ENCODE peak calls at places on chromosome 12, in seven cellular contexts. One of them, this sample, is unnamed.

GRCh38 chr12:6167327-6168280 is 32.6 kb upstream of the CD9 start:
- DNase-seq in mesenchymal stem cell: peak; percentile 99
- DNase-seq in trophoblast cell: peak; percentile 98
- DNase-seq in neuronal stem cell: no peak
- DNase-seq in H1: no peak
- DNase-seq in mesendoderm: no peak
- DNase-seq in H9: no peak
- DNase-seq in this sample: peak; percentile 99

GRCh38 chr12:109734219-109735000 is 20.8 kb downstream of the FAM222A start:
- DNase-seq in neuronal stem cell: no peak
- DNase-seq in H1: peak; percentile 63
- DNase-seq in mesenchymal stem cell: peak; percentile 52
- DNase-seq in H9: peak; percentile 90
- DNase-seq in mesendoderm: peak; percentile 94
- DNase-seq in trophoblast cell: no peak
- DNase-seq in this sample: peak; percentile 1

GRCh38 chr12:114666746-114667668 is 17.0 kb downstream of the TBX3 start:
- DNase-seq in mesendoderm: no peak
- DNase-seq in trophoblast cell: no peak
- DNase-seq in neuronal stem cell: no peak
- DNase-seq in mesenchymal stem cell: peak; percentile 42
- DNase-seq in H9: peak; percentile 63
- DNase-seq in H1: peak; percentile 72
- DNase-seq in this sample: no peak

GRCh38 chr12:27814851-27815591 is 35.0 kb upstream of the MANSC4 start:
- DNase-seq in mesenchymal stem cell: peak; percentile 8
- DNase-seq in H9: no peak
- DNase-seq in trophoblast cell: no peak
- DNase-seq in H1: no peak
- DNase-seq in mesendoderm: peak; percentile 16
- DNase-seq in neuronal stem cell: no peak
- DNase-seq in this sample: peak; percentile 21

GRCh38 chr12:114733919-114734318 is 49.9 kb upstream of the TBX3 start:
- DNase-seq in neuronal stem cell: no peak
- DNase-seq in mesendoderm: no peak
- DNase-seq in H1: no peak
- DNase-seq in trophoblast cell: no peak
- DNase-seq in mesenchymal stem cell: no peak
- DNase-seq in H9: no peak
- DNase-seq in this sample: no peak

GRCh38 chr12:120529641-120530314 is 820 bp upstream of the COQ5 start:
- DNase-seq in mesenchymal stem cell: peak; percentile 33
- DNase-seq in H1: no peak
- DNase-seq in neuronal stem cell: peak; percentile 11
- DNase-seq in mesendoderm: peak; percentile 82
- DNase-seq in H9: peak; percentile 42
- DNase-seq in trophoblast cell: peak; percentile 80
- DNase-seq in this sample: peak; percentile 33

GRCh38 chr12:55847603-55848329 is 5.0 kb upstream of the MMP19 start:
- DNase-seq in H9: no peak
- DNase-seq in neuronal stem cell: no peak
- DNase-seq in mesenchymal stem cell: peak; percentile 100
- DNase-seq in H1: no peak
- DNase-seq in mesendoderm: no peak
- DNase-seq in trophoblast cell: peak; percentile 94
- DNase-seq in this sample: peak; percentile 100

GRCh38 chr12:15837141-15837781 is 44.9 kb upstream of the STRAP start:
- DNase-seq in H9: no peak
- DNase-seq in mesenchymal stem cell: peak; percentile 45
- DNase-seq in trophoblast cell: no peak
- DNase-seq in H1: no peak
- DNase-seq in neuronal stem cell: no peak
- DNase-seq in mesendoderm: no peak
- DNase-seq in this sample: peak; percentile 66

GRCh38 chr12:105523164-105524057 is 192.9 kb downstream of the C12orf75 start:
- DNase-seq in mesendoderm: no peak
- DNase-seq in trophoblast cell: peak; percentile 52
- DNase-seq in mesenchymal stem cell: peak; percentile 73
- DNase-seq in neuronal stem cell: peak; percentile 18
- DNase-seq in H1: no peak
- DNase-seq in H9: no peak
- DNase-seq in this sample: peak; percentile 86

GRCh38 chr12:126069549-126070165 is 1004.4 kb downstream of the AACS start:
- DNase-seq in H9: peak; percentile 78
- DNase-seq in mesenchymal stem cell: peak; percentile 26
- DNase-seq in neuronal stem cell: peak; percentile 76
- DNase-seq in mesendoderm: peak; percentile 82
- DNase-seq in trophoblast cell: peak; percentile 86
- DNase-seq in H1: peak; percentile 90
- DNase-seq in this sample: peak; percentile 13

GRCh38 chr12:49962861-49963765 is 1.4 kb downstream of the AQP5 start:
- DNase-seq in trophoblast cell: no peak
- DNase-seq in neuronal stem cell: no peak
- DNase-seq in H9: no peak
- DNase-seq in H1: no peak
- DNase-seq in mesenchymal stem cell: no peak
- DNase-seq in mesendoderm: no peak
- DNase-seq in this sample: no peak

GRCh38 chr12:64663019-64663418 is 52.7 kb downstream of the RASSF3 start:
- DNase-seq in H1: no peak
- DNase-seq in mesendoderm: no peak
- DNase-seq in trophoblast cell: no peak
- DNase-seq in H9: no peak
- DNase-seq in mesenchymal stem cell: no peak
- DNase-seq in neuronal stem cell: no peak
- DNase-seq in this sample: no peak

GRCh38 chr12:29427964-29428363 is 47.0 kb upstream of the ERGIC2 start:
- DNase-seq in neuronal stem cell: no peak
- DNase-seq in mesenchymal stem cell: peak; percentile 11
- DNase-seq in H1: no peak
- DNase-seq in mesendoderm: peak; percentile 31
- DNase-seq in trophoblast cell: peak; percentile 41
- DNase-seq in H9: no peak
- DNase-seq in this sample: no peak

GRCh38 chr12:132275631-132276030 is 53.8 kb downstream of the GALNT9 start:
- DNase-seq in mesenchymal stem cell: no peak
- DNase-seq in mesendoderm: no peak
- DNase-seq in trophoblast cell: no peak
- DNase-seq in neuronal stem cell: no peak
- DNase-seq in H9: no peak
- DNase-seq in H1: no peak
- DNase-seq in this sample: no peak

GRCh38 chr12:110780448-110780847 is 37.8 kb upstream of the PPP1CC start:
- DNase-seq in H9: no peak
- DNase-seq in neuronal stem cell: no peak
- DNase-seq in mesendoderm: no peak
- DNase-seq in H1: no peak
- DNase-seq in trophoblast cell: no peak
- DNase-seq in mesenchymal stem cell: no peak
- DNase-seq in this sample: no peak

GRCh38 chr12:90938451-90938850 is 16.5 kb downstream of the CCER1 start:
- DNase-seq in H9: no peak
- DNase-seq in mesendoderm: peak; percentile 32
- DNase-seq in H1: no peak
- DNase-seq in trophoblast cell: peak; percentile 86
- DNase-seq in neuronal stem cell: no peak
- DNase-seq in mesenchymal stem cell: peak; percentile 75
- DNase-seq in this sample: peak; percentile 73

GRCh38 chr12:1839464-1839863 is 19.1 kb downstream of the LRTM2 start:
- DNase-seq in trophoblast cell: no peak
- DNase-seq in neuronal stem cell: no peak
- DNase-seq in H9: no peak
- DNase-seq in H1: no peak
- DNase-seq in mesendoderm: no peak
- DNase-seq in mesenchymal stem cell: no peak
- DNase-seq in this sample: no peak
- H2AK5ac ChIP-seq in trophoblast cell: no peak overlapping the region
- H2AK5ac ChIP-seq in neuronal stem cell: no peak overlapping the region
- H2AK5ac ChIP-seq in H9: no peak overlapping the region
- H2AK5ac ChIP-seq in H1: no peak overlapping the region
- H2AK5ac ChIP-seq in mesendoderm: no peak overlapping the region
- H2AK5ac ChIP-seq in mesenchymal stem cell: no peak overlapping the region
- H2AK5ac ChIP-seq in this sample: no peak overlapping the region

GRCh38 chr12:93215290-93215678 is 162.4 kb upstream of the NUDT4 start:
- DNase-seq in mesenchymal stem cell: no peak
- DNase-seq in trophoblast cell: no peak
- DNase-seq in neuronal stem cell: no peak
- DNase-seq in H1: no peak
- DNase-seq in mesendoderm: no peak
- DNase-seq in H9: no peak
- DNase-seq in this sample: no peak

GRCh38 chr12:93219947-93220346 is 157.8 kb upstream of the NUDT4 start:
- DNase-seq in neuronal stem cell: no peak
- DNase-seq in mesenchymal stem cell: no peak
- DNase-seq in H1: no peak
- DNase-seq in mesendoderm: no peak
- DNase-seq in H9: no peak
- DNase-seq in trophoblast cell: no peak
- DNase-seq in this sample: no peak

GRCh38 chr12:93214523-93215289 is 163.0 kb upstream of the NUDT4 start:
- DNase-seq in neuronal stem cell: no peak
- DNase-seq in H1: no peak
- DNase-seq in mesendoderm: no peak
- DNase-seq in H9: no peak
- DNase-seq in mesenchymal stem cell: no peak
- DNase-seq in trophoblast cell: no peak
- DNase-seq in this sample: no peak
- H2AK5ac ChIP-seq in neuronal stem cell: no peak overlapping the region
- H2AK5ac ChIP-seq in H1: no peak overlapping the region
- H2AK5ac ChIP-seq in mesendoderm: no peak overlapping the region
- H2AK5ac ChIP-seq in H9: no peak overlapping the region
- H2AK5ac ChIP-seq in mesenchymal stem cell: no peak overlapping the region
- H2AK5ac ChIP-seq in trophoblast cell: no peak overlapping the region
- H2AK5ac ChIP-seq in this sample: no peak overlapping the region

GRCh38 chr12:131233737-131234474 is 280.2 kb downstream of the ADGRD1 start:
- DNase-seq in mesendoderm: no peak
- DNase-seq in mesenchymal stem cell: no peak
- DNase-seq in H9: no peak
- DNase-seq in H1: no peak
- DNase-seq in trophoblast cell: no peak
- DNase-seq in neuronal stem cell: no peak
- DNase-seq in this sample: no peak
- H2AK5ac ChIP-seq in mesendoderm: no peak overlapping the region
- H2AK5ac ChIP-seq in mesenchymal stem cell: no peak overlapping the region
- H2AK5ac ChIP-seq in H9: peak overlapping the region; percentile 9
- H2AK5ac ChIP-seq in H1: no peak overlapping the region
- H2AK5ac ChIP-seq in trophoblast cell: no peak overlapping the region
- H2AK5ac ChIP-seq in neuronal stem cell: no peak overlapping the region
- H2AK5ac ChIP-seq in this sample: no peak overlapping the region

GRCh38 chr12:52892974-52893373 is 11.9 kb downstream of the KRT8 start:
- DNase-seq in H1: no peak
- DNase-seq in mesendoderm: no peak
- DNase-seq in trophoblast cell: peak; percentile 46
- DNase-seq in neuronal stem cell: no peak
- DNase-seq in H9: no peak
- DNase-seq in mesenchymal stem cell: no peak
- DNase-seq in this sample: no peak

GRCh38 chr12:52892193-52892852 is 12.6 kb downstream of the KRT8 start:
- DNase-seq in mesendoderm: no peak
- DNase-seq in H1: no peak
- DNase-seq in trophoblast cell: peak; percentile 53
- DNase-seq in H9: no peak
- DNase-seq in neuronal stem cell: no peak
- DNase-seq in mesenchymal stem cell: no peak
- DNase-seq in this sample: no peak

GRCh38 chr12:52890417-52890816 is 14.5 kb downstream of the KRT8 start:
- DNase-seq in H9: peak; percentile 24
- DNase-seq in H1: no peak
- DNase-seq in mesendoderm: no peak
- DNase-seq in neuronal stem cell: no peak
- DNase-seq in mesenchymal stem cell: no peak
- DNase-seq in trophoblast cell: peak; percentile 42
- DNase-seq in this sample: no peak

GRCh38 chr12:52895726-52896189 is 9.1 kb downstream of the KRT8 start:
- DNase-seq in H1: no peak
- DNase-seq in H9: no peak
- DNase-seq in mesenchymal stem cell: peak; percentile 33
- DNase-seq in neuronal stem cell: no peak
- DNase-seq in mesendoderm: peak; percentile 49
- DNase-seq in trophoblast cell: peak; percentile 90
- DNase-seq in this sample: no peak

GRCh38 chr12:52891044-52891443 is 13.8 kb downstream of the KRT8 start:
- DNase-seq in neuronal stem cell: no peak
- DNase-seq in mesenchymal stem cell: no peak
- DNase-seq in H9: no peak
- DNase-seq in mesendoderm: no peak
- DNase-seq in trophoblast cell: peak; percentile 37
- DNase-seq in H1: no peak
- DNase-seq in this sample: no peak
- H2AK5ac ChIP-seq in neuronal stem cell: no peak overlapping the region
- H2AK5ac ChIP-seq in mesenchymal stem cell: no peak overlapping the region
- H2AK5ac ChIP-seq in H9: no peak overlapping the region
- H2AK5ac ChIP-seq in mesendoderm: no peak overlapping the region
- H2AK5ac ChIP-seq in trophoblast cell: no peak overlapping the region
- H2AK5ac ChIP-seq in H1: no peak overlapping the region
- H2AK5ac ChIP-seq in this sample: no peak overlapping the region

GRCh38 chr12:43316506-43316905 is 235.5 kb downstream of the ADAMTS20 start:
- DNase-seq in neuronal stem cell: no peak
- DNase-seq in trophoblast cell: no peak
- DNase-seq in H1: no peak
- DNase-seq in mesendoderm: no peak
- DNase-seq in H9: no peak
- DNase-seq in mesenchymal stem cell: peak; percentile 29
- DNase-seq in this sample: peak; percentile 14
- H2AK5ac ChIP-seq in neuronal stem cell: no peak overlapping the region
- H2AK5ac ChIP-seq in trophoblast cell: no peak overlapping the region
- H2AK5ac ChIP-seq in H1: no peak overlapping the region
- H2AK5ac ChIP-seq in mesendoderm: no peak overlapping the region
- H2AK5ac ChIP-seq in H9: no peak overlapping the region
- H2AK5ac ChIP-seq in mesenchymal stem cell: no peak overlapping the region
- H2AK5ac ChIP-seq in this sample: no peak overlapping the region